ENCODE peak calls at places on chromosomes 2 and 18, in ten cellular contexts. L is right cardiac atrium, U is IMR-90, X is small intestine, S is GM23248, B is SK-N-SH, O is heart left ventricle, F is ascending aorta, T is body of pancreas, A is heart right ventricle. D is an unnamed sample.

GRCh38 chr2:38243186-38243890 is 133.7 kb downstream of the ATL2 start:
- DNase-seq in U (no peak), B (no peak), L (no peak), T (no peak), F (no peak), O (no peak), S (no peak), A (no peak), X (no peak), D (no peak)

GRCh38 chr2:241929551-241930490 is 60.3 kb downstream of the RTP5 start:
- DNase-seq in T (peak; percentile 23), B (no peak), X (no peak), O (no peak), F (no peak), L (no peak), U (no peak), A (no peak), S (no peak), D (no peak)

GRCh38 chr18:61892683-61893303 is at the start of gene RNF152:
- DNase-seq in A (peak; percentile 33), L (peak; percentile 68), S (peak; percentile 59), F (no peak), O (peak; percentile 71), B (peak; percentile 75), U (peak; percentile 25), T (peak; percentile 27), X (peak; percentile 34), D (no peak)

GRCh38 chr2:233468047-233468745 is 98.4 kb downstream of the USP40 start:
- DNase-seq in T (no peak), A (no peak), X (no peak), S (no peak), U (no peak), B (no peak), L (peak; percentile 52), O (no peak), F (no peak), D (no peak)

GRCh38 chr18:38174594-38174993 is 609.0 kb upstream of the CELF4 start:
- DNase-seq in X (no peak), F (no peak), L (no peak), A (no peak), O (no peak), T (peak; percentile 17), B (no peak), U (no peak), S (no peak), D (no peak)

GRCh38 chr2:240992572-240993291 is 5.7 kb upstream of the SNED1 start:
- DNase-seq in B (no peak), T (no peak), X (no peak), O (no peak), L (peak; percentile 56), S (no peak), A (no peak), F (no peak), U (no peak), D (no peak)

GRCh38 chr18:54416459-54416858 is 58.8 kb downstream of the C18orf54 start:
- DNase-seq in B (no peak), T (no peak), U (peak; percentile 46), A (no peak), L (no peak), S (peak; percentile 61), O (no peak), X (no peak), F (no peak), D (no peak)

GRCh38 chr18:58533771-58534170 is 95.1 kb downstream of the ALPK2 start:
- DNase-seq in F (no peak), O (no peak), B (no peak), A (no peak), X (no peak), S (no peak), U (no peak), L (no peak), T (no peak), D (no peak)

GRCh38 chr18:36662000-36662399 is 166.8 kb downstream of the TPGS2 start:
- DNase-seq in A (no peak), T (no peak), O (no peak), F (no peak), B (no peak), U (peak; percentile 28), X (peak; percentile 26), L (no peak), S (peak; percentile 28), D (no peak)

GRCh38 chr2:222296911-222297599 is 1.7 kb downstream of the PAX3 start:
- DNase-seq in U (no peak), O (no peak), A (no peak), B (no peak), S (no peak), X (no peak), L (peak; percentile 48), T (no peak), F (no peak), D (no peak)

GRCh38 chr2:105397959-105398521 is 811 bp downstream of the FHL2 start:
- DNase-seq in T (no peak), L (peak; percentile 72), B (no peak), U (no peak), O (no peak), A (no peak), F (no peak), S (peak; percentile 68), X (peak; percentile 36), D (no peak)

GRCh38 chr2:149799296-149799695 is 211.7 kb upstream of the MMADHC start:
- DNase-seq in A (no peak), O (no peak), T (no peak), F (no peak), X (peak; percentile 12), U (no peak), S (peak; percentile 69), L (no peak), B (peak; percentile 23), D (no peak)

GRCh38 chr2:149044500-149044899 is 6.0 kb downstream of the LYPD6B start:
- DNase-seq in O (no peak), S (no peak), F (no peak), B (no peak), L (no peak), T (no peak), X (no peak), U (no peak), A (no peak), D (no peak)

GRCh38 chr2:66679422-66679821 is 244.5 kb downstream of the MEIS1 start:
- DNase-seq in L (no peak), A (no peak), X (no peak), S (no peak), F (no peak), B (no peak), O (no peak), T (no peak), U (no peak), D (no peak)

GRCh38 chr2:28004086-28004485 is 113.6 kb downstream of the BABAM2 start:
- DNase-seq in S (peak; percentile 89), A (no peak), F (no peak), B (no peak), U (peak; percentile 96), O (no peak), L (no peak), T (no peak), X (no peak), D (no peak)

GRCh38 chr2:11998218-11998617 is 251.8 kb downstream of the LPIN1 start:
- DNase-seq in T (no peak), A (no peak), X (no peak), F (no peak), L (no peak), O (no peak), B (no peak), U (peak; percentile 61), S (peak; percentile 43), D (no peak)

DNA sequence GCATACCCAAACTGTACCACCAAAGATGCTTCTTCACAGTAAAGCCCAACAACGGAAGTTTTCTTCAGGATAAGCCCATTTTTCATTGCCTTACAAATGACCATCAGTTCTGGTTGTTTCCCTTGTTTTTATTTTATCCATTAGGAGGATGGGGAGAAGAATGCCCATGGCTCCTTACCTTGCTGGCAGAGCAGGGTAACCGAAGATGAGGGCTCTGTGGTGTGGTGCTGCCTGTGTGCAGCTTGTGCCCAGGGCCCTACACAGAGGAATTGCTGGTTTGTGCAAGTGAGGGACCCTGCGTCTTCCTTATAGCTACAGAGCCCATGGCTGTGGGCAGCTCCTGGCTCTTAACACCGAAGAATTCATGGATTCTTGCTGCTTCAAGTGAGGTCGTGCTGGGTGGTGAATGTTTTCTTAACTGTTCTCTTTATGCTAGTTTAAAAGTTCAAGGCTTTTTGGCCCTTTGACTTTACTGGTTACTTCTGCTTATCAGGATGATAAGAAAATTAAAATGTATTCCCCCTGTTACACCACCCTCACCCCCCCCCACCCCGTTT is 110.6 kb downstream of the MAP4K4 start:
- DNase-seq in L (no peak), O (no peak), U (no peak), S (no peak), F (no peak), X (no peak), T (no peak), B (no peak), A (no peak), D (no peak)
- H3K4me1 ChIP-seq in L (peaks cover 7% of the 10 kb centered on the region), O (peaks cover 36% of the 10 kb centered on the region), U (peaks cover 29% of the 10 kb centered on the region), S (peaks cover 62% of the 10 kb centered on the region), F (peaks cover 3% of the 10 kb centered on the region), X (peaks cover 12% of the 10 kb centered on the region), T (peaks cover 30% of the 10 kb centered on the region), B (peaks cover 58% of the 10 kb centered on the region), A (peaks cover 57% of the 10 kb centered on the region), D (peaks cover 16% of the 10 kb centered on the region)

DNA sequence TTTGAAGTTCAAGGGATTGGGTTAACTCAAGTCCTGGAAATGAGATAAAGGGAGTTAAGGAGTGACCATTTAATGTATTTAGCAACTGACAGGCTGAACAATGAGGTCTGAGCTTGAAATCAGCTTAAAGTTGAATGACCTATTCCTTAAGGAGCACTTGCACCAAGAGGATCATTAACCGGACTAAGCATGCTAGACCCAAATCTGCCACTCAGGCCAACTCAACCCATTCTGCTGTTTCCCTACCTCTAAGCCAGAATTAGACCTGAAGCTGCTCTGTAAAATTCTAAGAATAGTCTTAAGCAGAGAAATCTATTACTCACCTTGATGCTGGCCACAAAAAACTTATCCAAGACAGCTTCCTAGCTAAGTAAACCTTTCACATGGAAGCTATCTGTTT is 59.8 kb downstream of the SPRED2 start:
- DNase-seq in B (no peak), S (no peak), A (no peak), L (no peak), F (no peak), T (no peak), U (no peak), X (no peak), O (no peak), D (no peak)
- H3K27ac ChIP-seq in B (no peak overlapping the region), S (no peak overlapping the region), A (no peak overlapping the region), L (no peak overlapping the region), F (no peak overlapping the region), T (peak overlapping the region; percentile 45), U (no peak overlapping the region), X (no peak overlapping the region), O (no peak overlapping the region), D (no peak overlapping the region)

GRCh38 chr2:113876503-113877387 is 13.1 kb upstream of the ACTR3 start:
- DNase-seq in O (no peak), T (peak; percentile 59), L (peak; percentile 48), X (peak; percentile 72), F (no peak), U (no peak), S (no peak), A (peak; percentile 19), B (no peak), D (peak; percentile 39)
- H3K4me1 ChIP-seq in O (no peaks in the 10 kb centered on the region), T (no peaks in the 10 kb centered on the region), L (no peaks in the 10 kb centered on the region), X (peaks cover 6% of the 10 kb centered on the region), F (no peaks in the 10 kb centered on the region), U (peaks cover 14% of the 10 kb centered on the region), S (peaks cover 33% of the 10 kb centered on the region), A (peaks cover 6% of the 10 kb centered on the region), B (peaks cover 7% of the 10 kb centered on the region), D (peaks cover 27% of the 10 kb centered on the region)

DNA sequence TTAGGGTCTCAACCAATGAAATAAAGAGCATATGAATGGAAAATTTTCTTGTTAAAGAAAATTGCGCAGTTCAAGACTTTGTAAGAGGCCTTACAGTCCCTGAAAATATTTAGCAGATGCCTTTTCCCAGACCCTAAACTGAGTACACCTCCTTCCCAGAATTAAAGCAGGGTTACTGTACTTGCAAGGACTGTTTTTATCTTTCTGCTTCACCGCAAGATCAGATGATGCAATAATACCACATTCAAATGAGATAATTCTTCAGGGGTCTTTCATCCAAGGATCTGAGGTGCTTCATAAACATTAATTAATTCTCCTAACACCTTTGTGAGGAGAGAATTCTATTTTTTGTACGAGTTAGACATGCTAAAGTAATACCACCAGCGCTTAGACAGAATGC is 1071.8 kb upstream of the PIK3C3 start:
- DNase-seq in U (no peak), B (no peak), L (no peak), A (no peak), F (no peak), O (no peak), T (no peak), S (no peak), X (no peak), D (no peak)
- H3K27ac ChIP-seq in U (no peak overlapping the region), B (no peak overlapping the region), L (no peak overlapping the region), A (no peak overlapping the region), F (no peak overlapping the region), O (no peak overlapping the region), T (no peak overlapping the region), S (no peak overlapping the region), X (no peak overlapping the region), D (no peak overlapping the region)